ENCODE peak calls at places on chromosomes 5 and 9, in four cellular contexts. D, A, B and E are unnamed samples.
A peak's percentile ranks its signal among the peaks of the same experiment; 100 is the strongest.

GRCh38 chr5:122401991-122402710 is 90.1 kb downstream of the SNCAIP start:
- DNase-seq in B (no peak), D (no peak), A (no peak), E (no peak)

GRCh38 chr5:91928751-91929521 is 545.8 kb upstream of the ARRDC3 start:
- DNase-seq in A (no peak), D (no peak), B (no peak), E (no peak)

GRCh38 chr9:6068983-6069382 is 53.6 kb upstream of the RANBP6 start:
- DNase-seq in B (no peak), D (no peak), A (no peak), E (no peak)

GRCh38 chr5:6253846-6254245 is 124.5 kb downstream of the MED10 start:
- DNase-seq in D (no peak), B (no peak), A (no peak), E (no peak)

GRCh38 chr5:178230879-178231735 is 1.5 kb downstream of the PHYKPL start:
- DNase-seq in B (no peak), A (no peak), D (no peak), E (no peak)

GRCh38 chr5:94245608-94246007 is 372.8 kb downstream of the KIAA0825 start:
- DNase-seq in A (no peak), B (no peak), D (no peak), E (no peak)

GRCh38 chr5:61281686-61282085 is 50.4 kb upstream of the ZSWIM6 start:
- DNase-seq in A (no peak), B (no peak), D (no peak), E (no peak)

GRCh38 chr5:40385544-40385943 is 294.2 kb upstream of the PTGER4 start:
- DNase-seq in A (no peak), D (no peak), B (peak; percentile 8), E (no peak)

GRCh38 chr5:172550996-172551395 is 90.1 kb upstream of the NEURL1B start:
- DNase-seq in D (no peak), B (no peak), A (no peak), E (no peak)

GRCh38 chr9:93711002-93711401 is 134.6 kb downstream of the PHF2 start:
- DNase-seq in A (no peak), B (no peak), D (no peak), E (no peak)

GRCh38 chr5:152568101-152568500 is 163.0 kb upstream of the NMUR2 start:
- DNase-seq in A (peak; percentile 32), B (no peak), D (no peak), E (no peak)

GRCh38 chr5:103867857-103868598 is 305.4 kb upstream of the NUDT12 start:
- DNase-seq in B (no peak), D (no peak), A (no peak), E (no peak)

GRCh38 chr5:2697446-2698200 is 53.9 kb downstream of the IRX2 start:
- DNase-seq in D (no peak), A (no peak), B (no peak), E (no peak)

GRCh38 chr5:137751869-137752491 is 2.2 kb downstream of the HNRNPA0 start:
- DNase-seq in D (no peak), B (no peak), A (peak; percentile 7), E (no peak)

GRCh38 chr9:99563364-99563763 is 258.3 kb upstream of the NR4A3 start:
- DNase-seq in D (no peak), B (no peak), A (no peak), E (no peak)

GRCh38 chr5:176547811-176548210 is 1.3 kb upstream of the CDHR2 start:
- DNase-seq in A (no peak), B (no peak), D (no peak), E (no peak)

GRCh38 chr5:8842906-8843590 is 702.8 kb downstream of the SEMA5A start:
- DNase-seq in B (no peak), A (peak; percentile 51), D (no peak), E (no peak)

GRCh38 chr5:114903767-114904166 is 265.9 kb downstream of the TRIM36 start:
- DNase-seq in D (no peak), B (no peak), A (no peak), E (no peak)

GRCh38 chr5:151675225-151675955 is 11.3 kb downstream of the SPARC start:
- DNase-seq in D (no peak), B (no peak), A (no peak), E (no peak)

GRCh38 chr9:127968717-127969383 is 11.9 kb downstream of the EEIG1 start:
- DNase-seq in D (no peak), B (peak; percentile 61), A (peak; percentile 47), E (no peak)

GRCh38 chr9:92138157-92138959 is 23.1 kb upstream of the SPTLC1 start:
- DNase-seq in B (no peak), D (peak; percentile 67), A (peak; percentile 17), E (peak; percentile 65)